ENCODE peak calls at places on chromosome 4, in six cellular contexts. K, V, L, X, D and I are unnamed samples.

GRCh38 chr4:154024097-154024496 is 235.2 kb upstream of the SFRP2 start:
- DNase-seq in X (no peak), L (no peak), V (no peak), D (peak), K (no peak), I (no peak)

GRCh38 chr4:152065545-152065944 is 304.7 kb upstream of the GATB start:
- DNase-seq in K (no peak), L (no peak), X (no peak), V (no peak), D (no peak), I (no peak)

GRCh38 chr4:155974476-155974749 is 20.7 kb upstream of the CTSO start:
- DNase-seq in X (peak), V (no peak), D (no peak), L (no peak), K (no peak), I (no peak)

GRCh38 chr4:165834116-165834515 is 38.9 kb upstream of the TLL1 start:
- DNase-seq in D (no peak), K (no peak), X (no peak), V (no peak), L (no peak), I (no peak)

GRCh38 chr4:41728571-41728908 is 20.0 kb downstream of the PHOX2B start:
- DNase-seq in L (no peak), V (no peak), K (peak), X (no peak), D (no peak), I (no peak)

GRCh38 chr4:33054161-33054560 is 2334.0 kb downstream of the PCDH7 start:
- DNase-seq in L (no peak), X (no peak), K (no peak), V (no peak), D (no peak), I (no peak)

GRCh38 chr4:17153572-17153971 is 255.1 kb upstream of the LDB2 start:
- DNase-seq in V (no peak), X (no peak), L (no peak), D (no peak), K (no peak), I (no peak)

GRCh38 chr4:36758779-36759178 is 477.4 kb downstream of the DTHD1 start:
- DNase-seq in K (no peak), L (no peak), D (no peak), V (no peak), X (no peak), I (no peak)

GRCh38 chr4:39353478-39354177 is 12.5 kb downstream of the RFC1 start:
- DNase-seq in K (peak), D (peak), X (peak), L (no peak), V (no peak), I (peak)

GRCh38 chr4:118751634-118752293 is 66.6 kb downstream of the METTL14 start:
- DNase-seq in V (no peak), L (no peak), D (no peak), X (no peak), K (peak), I (no peak)

GRCh38 chr4:116702949-116703348 is 382.4 kb downstream of the TRAM1L1 start:
- DNase-seq in V (no peak), X (no peak), D (no peak), L (no peak), K (no peak), I (peak)

GRCh38 chr4:13893221-13893620 is 265.7 kb upstream of the BOD1L1 start:
- DNase-seq in V (no peak), K (peak), L (no peak), D (no peak), X (no peak), I (no peak)

GRCh38 chr4:151652841-151653547 is 107.8 kb downstream of the GATB start:
- DNase-seq in D (no peak), K (peak), L (no peak), V (no peak), X (no peak), I (no peak)

GRCh38 chr4:174669278-174669677 is 147.0 kb upstream of the HPGD start:
- DNase-seq in X (no peak), K (peak), L (no peak), D (no peak), V (no peak), I (peak)

GRCh38 chr4:151581575-151581974 is 172.6 kb downstream of the FHIP1A start:
- DNase-seq in K (no peak), L (no peak), V (no peak), X (no peak), D (no peak), I (no peak)

GRCh38 chr4:148717988-148718387 is 275.8 kb upstream of the NR3C2 start:
- DNase-seq in X (no peak), L (no peak), K (no peak), D (no peak), V (no peak), I (no peak)

GRCh38 chr4:47533689-47534347 is 48.7 kb downstream of the ATP10D start:
- DNase-seq in V (no peak), D (peak), X (no peak), L (no peak), K (no peak), I (no peak)

GRCh38 chr4:180493299-180493698 is 1749.9 kb upstream of the TENM3 start:
- DNase-seq in K (no peak), X (no peak), D (no peak), L (no peak), V (no peak), I (no peak)

GRCh38 chr4:98929341-98930267 is 671 bp upstream of the EIF4E start:
- DNase-seq in L (peak), K (peak), X (peak), V (peak), D (peak), I (peak)

GRCh38 chr4:25367004-25367621 is 9.9 kb upstream of the ANAPC4 start:
- DNase-seq in D (no peak), V (no peak), K (peak), L (no peak), X (no peak), I (peak)

GRCh38 chr4:7192252-7193039 is at the start of gene SORCS2:
- DNase-seq in D (peak), V (peak), K (peak), X (peak), L (no peak), I (peak)

GRCh38 chr4:94253036-94253435 is 45.4 kb downstream of the SMARCAD1 start:
- DNase-seq in X (no peak), V (no peak), L (no peak), D (no peak), K (no peak), I (no peak)

GRCh38 chr4:118888666-118889312 is at the start of gene SYNPO2:
- DNase-seq in X (peak), L (peak), K (peak), V (peak), D (peak), I (peak)